ENCODE peak calls at places on chromosomes 1 and 21, in four cellular contexts. H is H9, C is osteoblast, J is K562. Z is an unnamed sample.

GRCh38 chr1:39919545-39919944 is 17.8 kb upstream of the MYCL start:
- DNase-seq in C (peak; percentile 94), H (peak; percentile 77), J (peak; percentile 87), Z (no peak)

GRCh38 chr1:200380589-200381021 is 29.2 kb downstream of the ZNF281 start:
- DNase-seq in H (no peak), J (no peak), C (no peak), Z (no peak)

GRCh38 chr1:34320081-34320480 is 143.4 kb downstream of the C1orf94 start:
- DNase-seq in C (no peak), H (no peak), J (no peak), Z (no peak)

GRCh38 chr1:30788580-30789387 is 31.2 kb upstream of the LAPTM5 start:
- DNase-seq in H (no peak), C (peak; percentile 55), J (no peak), Z (no peak)

GRCh38 chr1:78333426-78334012 is 157.3 kb upstream of the PTGFR start:
- DNase-seq in H (peak; percentile 29), J (no peak), C (no peak), Z (no peak)

GRCh38 chr1:116805398-116805797 is 51.2 kb downstream of the CD2 start:
- DNase-seq in J (no peak), H (no peak), C (no peak), Z (no peak)

GRCh38 chr21:37675202-37675801 is 241.0 kb downstream of the KCNJ6 start:
- DNase-seq in H (peak; percentile 82), C (peak; percentile 88), J (peak; percentile 73), Z (no peak)

GRCh38 chr1:247367786-247368342 is 36.2 kb upstream of the ZNF496 start:
- DNase-seq in C (peak; percentile 32), J (no peak), H (no peak), Z (no peak)

GRCh38 chr1:232291258-232291657 is 338.7 kb downstream of the SIPA1L2 start:
- DNase-seq in C (no peak), H (no peak), J (no peak), Z (no peak)

GRCh38 chr1:78619803-78620579 is at the start of gene IFI44L:
- DNase-seq in C (no peak), H (no peak), J (no peak), Z (no peak)

GRCh38 chr1:53324321-53324720 is 3.5 kb downstream of the LRP8 start:
- DNase-seq in J (no peak), C (no peak), H (no peak), Z (no peak)

GRCh38 chr1:172457479-172458130 is 13.7 kb upstream of the PIGC start:
- DNase-seq in C (no peak), H (no peak), J (no peak), Z (no peak)

GRCh38 chr1:236575523-236575922 is 28.8 kb downstream of the HEATR1 start:
- DNase-seq in C (no peak), H (no peak), J (no peak), Z (no peak)

GRCh38 chr1:3261969-3262579 is 192.4 kb upstream of the ARHGEF16 start:
- DNase-seq in J (no peak), H (no peak), C (peak; percentile 94), Z (no peak)

GRCh38 chr1:161153682-161154337 is at the start of gene UFC1:
- DNase-seq in H (peak; percentile 85), C (peak; percentile 95), J (peak; percentile 84), Z (no peak)

GRCh38 chr21:17903029-17903806 is 84.1 kb upstream of the C21orf91 start:
- DNase-seq in C (no peak), J (no peak), H (no peak), Z (no peak)

GRCh38 chr1:21814241-21814918 is 2.3 kb downstream of the LDLRAD2 start:
- DNase-seq in C (peak; percentile 87), J (peak; percentile 60), H (peak; percentile 82), Z (no peak)

GRCh38 chr1:43930949-43931275 is 2.7 kb upstream of the ARTN start:
- DNase-seq in C (no peak), H (no peak), J (no peak), Z (no peak)

GRCh38 chr21:31273278-31273677 is 70.8 kb downstream of the TIAM1 start:
- DNase-seq in C (no peak), J (no peak), H (no peak), Z (no peak)

GRCh38 chr1:243575070-243575469 is 275.0 kb downstream of the AKT3 start:
- DNase-seq in H (no peak), J (no peak), C (no peak), Z (no peak)

GRCh38 chr1:109906160-109906838 is 4.3 kb upstream of the CSF1 start:
- DNase-seq in H (no peak), J (no peak), C (no peak), Z (no peak)

DNA sequence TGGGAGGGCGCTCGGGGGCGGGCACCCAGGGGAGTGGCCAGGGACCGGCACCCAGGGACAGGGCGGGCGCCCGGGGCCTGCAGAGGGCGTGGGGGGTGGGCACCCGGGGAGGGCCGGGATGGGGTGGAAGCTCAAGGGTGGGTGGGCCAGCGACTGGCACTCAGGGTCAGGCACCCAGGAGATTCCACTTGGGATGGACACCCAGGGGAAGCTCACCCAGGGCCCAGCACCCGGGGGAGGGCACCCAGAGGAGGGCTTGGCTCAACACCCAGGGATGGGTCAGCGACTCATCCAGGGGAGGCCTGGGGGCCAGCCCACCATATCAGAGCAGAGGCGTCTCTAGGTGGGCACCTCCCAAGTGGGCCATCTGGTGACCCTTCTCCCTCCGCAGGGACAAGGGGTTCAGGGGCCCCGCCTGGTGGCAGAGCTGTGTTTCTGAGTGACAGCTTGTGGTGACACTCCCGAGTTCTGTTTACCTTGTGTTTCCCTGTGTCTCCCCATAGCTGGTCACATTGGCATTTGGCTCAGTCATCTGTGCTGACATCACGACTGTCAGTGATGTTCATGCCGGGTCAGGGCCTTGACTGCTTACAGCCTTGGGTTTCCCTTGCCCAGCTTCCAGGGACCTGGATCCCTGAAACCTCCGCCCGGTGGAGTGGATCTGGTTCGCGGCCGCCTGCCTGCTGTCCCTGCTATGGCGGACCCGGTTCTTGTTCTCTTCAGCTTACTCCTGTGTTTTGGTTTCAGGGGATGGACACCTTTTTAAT is 749 bp downstream of the IBA57 start:
- DNase-seq in J (peak; percentile 77), H (peak; percentile 78), C (peak; percentile 100), Z (no peak)
- TF ChIP-seq CTCF in J (peak; percentile 76), H (peak; percentile 45), C (peak; percentile 23), Z (no peak)

GRCh38 chr1:164842891-164843290 is 283.9 kb downstream of the PBX1 start:
- DNase-seq in J (no peak), H (no peak), C (no peak), Z (no peak)
- H4K20me1 ChIP-seq in J (no peaks in the 10 kb centered on the region), H (no peaks in the 10 kb centered on the region), C (no peaks in the 10 kb centered on the region), Z (no peaks in the 10 kb centered on the region)

DNA sequence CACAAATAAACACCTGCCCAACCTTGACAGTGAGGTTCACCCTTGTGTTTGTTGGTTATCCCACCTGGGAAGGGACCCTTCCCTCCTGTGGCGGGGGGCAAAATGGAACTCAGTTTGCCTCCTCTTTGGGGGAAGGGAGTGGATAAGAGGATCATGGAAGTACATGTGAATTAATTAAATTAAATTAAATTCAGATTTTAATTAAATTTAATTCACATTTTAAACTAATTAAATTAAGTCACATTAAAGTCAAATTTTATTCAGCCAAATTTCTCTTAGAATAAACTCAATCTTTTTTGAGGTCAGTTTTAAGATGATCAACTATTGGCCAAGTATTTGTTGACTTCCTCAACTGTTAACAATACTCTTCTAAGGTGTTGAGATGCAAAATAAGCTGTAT is 252.4 kb upstream of the AJAP1 start:
- DNase-seq in C (no peak), J (no peak), H (no peak), Z (no peak)
- H3K9me3 ChIP-seq in C (no peaks in the 10 kb centered on the region), J (no peaks in the 10 kb centered on the region), H (no peaks in the 10 kb centered on the region), Z (peaks cover 11% of the 10 kb centered on the region)

GRCh38 chr1:17112496-17113236 is 6.6 kb downstream of the PADI2 start:
- DNase-seq in H (no peak), C (peak; percentile 4), J (no peak), Z (no peak)
- TF ChIP-seq CTCF in H (no peak), C (no peak), J (no peak), Z (no peak)

DNA sequence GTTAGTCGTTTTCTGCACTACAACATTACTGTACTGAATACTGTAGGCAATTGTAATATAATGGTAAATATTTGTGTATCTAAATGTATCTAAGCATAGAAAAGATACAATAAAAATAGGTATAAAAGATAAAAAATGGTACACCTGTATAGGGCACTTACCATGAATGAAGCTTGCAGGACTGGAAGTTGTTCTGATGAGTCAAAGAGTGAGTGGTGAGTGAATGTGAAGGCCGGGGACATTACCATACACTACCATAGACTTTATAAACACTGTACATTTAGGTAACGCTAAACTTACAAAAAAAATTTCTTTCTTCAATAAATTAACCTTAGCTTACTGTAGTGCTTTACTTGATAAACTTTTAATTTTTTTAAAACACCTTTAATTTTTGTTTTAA is 13.5 kb downstream of the OSBPL9 start:
- DNase-seq in C (no peak), H (no peak), J (no peak), Z (no peak)
- H4K20me1 ChIP-seq in C (peaks cover 9% of the 10 kb centered on the region), H (no peaks in the 10 kb centered on the region), J (no peaks in the 10 kb centered on the region), Z (no peaks in the 10 kb centered on the region)

GRCh38 chr1:5745776-5746610 is 246.2 kb downstream of the NPHP4 start:
- DNase-seq in J (peak; percentile 91), H (peak; percentile 92), C (peak; percentile 97), Z (peak; percentile 33)
- H3K9me3 ChIP-seq in J (no peaks in the 10 kb centered on the region), H (no peaks in the 10 kb centered on the region), C (no peaks in the 10 kb centered on the region), Z (no peaks in the 10 kb centered on the region)

DNA sequence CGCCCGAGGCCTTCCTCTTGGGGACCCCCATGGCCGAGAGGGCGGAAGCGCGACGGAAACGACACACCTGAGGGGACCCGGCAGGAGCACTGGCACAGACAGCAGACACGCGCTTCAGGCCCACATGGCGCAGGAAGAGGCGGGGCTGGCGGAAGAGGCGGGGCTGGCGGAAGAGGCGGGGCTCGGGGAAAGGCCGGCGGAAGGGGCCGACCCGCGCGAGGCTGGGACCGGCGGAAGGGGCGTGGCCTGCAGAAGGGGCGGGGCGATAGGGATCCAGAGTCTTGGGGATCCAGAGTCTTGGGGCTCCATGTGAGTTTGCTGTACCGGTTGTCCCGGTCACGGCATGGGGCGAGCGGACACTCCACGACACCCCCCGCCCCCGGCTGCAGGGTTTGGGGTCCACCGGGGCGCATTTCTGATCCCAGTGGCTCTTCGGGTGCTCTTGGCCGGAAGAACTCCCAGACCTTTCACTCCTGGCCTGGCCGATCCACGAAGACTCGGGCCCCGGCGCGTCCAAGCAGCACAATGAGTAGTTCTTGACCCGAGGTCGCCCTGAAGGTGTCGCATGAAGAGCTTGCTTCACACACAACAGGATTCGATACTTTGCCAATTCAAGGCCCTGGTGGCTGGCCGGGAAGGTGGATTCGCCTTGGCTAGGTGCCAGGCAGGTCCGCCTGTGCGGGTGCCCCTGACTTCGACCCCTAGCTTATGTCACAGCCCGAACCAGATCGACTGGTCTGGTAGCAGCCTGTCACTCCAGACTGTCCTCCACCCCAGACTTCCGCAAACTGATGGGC is at the start of gene URB1:
- DNase-seq in J (peak; percentile 98), C (peak; percentile 94), H (peak; percentile 93), Z (no peak)
- TF ChIP-seq CTCF in J (peak; percentile 33), C (no peak), H (no peak), Z (no peak)